ENCODE peak calls at places on chromosomes 11 and 22, in nine cellular contexts. C is heart left ventricle, E is uterus, K is GM12865, S is progenitor cell of endocrine pancreas, R is glutamatergic neuron, N is ovary, O is MM.1S, A is astrocyte of the spinal cord. L is an unnamed sample.
A peak's percentile ranks its signal among the peaks of the same experiment; 100 is the strongest.

GRCh38 chr11:119148855-119149370 is at the start of gene ABCG4:
- DNase-seq in C (no peak), K (no peak), E (no peak), S (no peak), O (no peak), N (no peak), R (peak; percentile 66), A (no peak), L (no peak)

GRCh38 chr22:45218974-45219373 is 21.7 kb downstream of the KIAA0930 start:
- DNase-seq in R (no peak), C (no peak), N (no peak), O (no peak), K (peak; percentile 83), S (no peak), E (no peak), A (no peak), L (no peak)

GRCh38 chr11:2374456-2375201 is 2.5 kb upstream of the CD81 start:
- DNase-seq in C (no peak), N (no peak), K (no peak), O (no peak), S (no peak), E (no peak), A (no peak), R (no peak), L (no peak)

GRCh38 chr22:29580200-29580810 is 608 bp downstream of the NIPSNAP1 start:
- DNase-seq in O (no peak), K (peak; percentile 9), E (no peak), R (peak; percentile 43), C (no peak), N (no peak), S (peak; percentile 19), A (no peak), L (no peak)

GRCh38 chr11:429931-430456 is 11.8 kb downstream of the ANO9 start:
- DNase-seq in A (no peak), S (no peak), O (no peak), E (no peak), N (no peak), C (peak; percentile 15), R (no peak), K (no peak), L (no peak)

GRCh38 chr11:69062873-69063665 is 14.3 kb downstream of the TPCN2 start:
- DNase-seq in R (no peak), C (no peak), A (no peak), K (no peak), N (no peak), O (no peak), S (no peak), E (no peak), L (no peak)

GRCh38 chr11:17531071-17531817 is 13.0 kb downstream of the USH1C start:
- DNase-seq in R (no peak), C (no peak), K (no peak), E (no peak), O (no peak), S (no peak), N (no peak), A (peak; percentile 5), L (no peak)

GRCh38 chr22:23107487-23108323 is 34.1 kb downstream of the RSPH14 start:
- DNase-seq in N (no peak), C (no peak), E (no peak), R (no peak), S (no peak), O (no peak), K (no peak), A (no peak), L (no peak)

GRCh38 chr11:36394056-36394455 is 98.0 kb downstream of the PRR5L start:
- DNase-seq in R (no peak), O (peak; percentile 10), S (no peak), N (no peak), K (no peak), E (no peak), A (no peak), C (no peak), L (no peak)

GRCh38 chr11:3152471-3153110 is 12.5 kb downstream of the OSBPL5 start:
- DNase-seq in K (no peak), A (peak; percentile 60), O (no peak), N (no peak), S (no peak), E (no peak), C (peak; percentile 35), R (no peak), L (no peak)

DNA sequence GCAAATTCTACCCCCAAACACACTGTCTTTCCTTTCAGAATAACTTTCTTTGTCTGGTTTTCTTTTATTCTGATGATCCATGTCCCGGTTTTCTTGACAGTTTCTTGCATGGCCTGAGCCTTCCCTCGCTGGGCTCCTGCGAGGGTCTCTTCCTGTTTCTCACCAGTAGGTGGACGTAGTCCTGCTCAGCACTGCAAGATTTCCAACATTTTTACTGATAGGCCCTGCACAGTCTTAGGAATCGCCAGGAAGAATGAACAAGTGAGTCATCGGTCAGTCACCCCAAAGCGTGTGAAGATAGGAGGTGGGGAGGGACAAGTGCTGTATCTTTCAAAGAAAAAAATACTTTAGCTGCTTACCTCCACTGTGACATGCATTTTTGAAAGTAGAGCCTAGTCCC is 16.9 kb upstream of the KIRREL3 start:
- DNase-seq in K (no peak), C (no peak), O (no peak), R (peak; percentile 48), E (no peak), S (no peak), N (no peak), A (peak; percentile 63), L (no peak)
- TF ChIP-seq CTCF in K (no peak), C (no peak), O (no peak), R (peak; percentile 72), E (no peak), S (peak; percentile 61), N (no peak), A (peak; percentile 70), L (no peak)

GRCh38 chr22:26599505-26599904 is 9.6 kb upstream of the TPST2 start:
- DNase-seq in R (no peak), S (no peak), O (no peak), K (no peak), E (no peak), C (no peak), N (no peak), A (no peak), L (no peak)

GRCh38 chr22:26593763-26594162 is 3.8 kb upstream of the TPST2 start:
- DNase-seq in K (no peak), S (no peak), N (no peak), O (peak; percentile 29), E (no peak), A (no peak), C (no peak), R (no peak), L (no peak)

GRCh38 chr22:26601726-26602125 is 11.8 kb upstream of the TPST2 start:
- DNase-seq in K (no peak), N (no peak), C (no peak), E (no peak), S (no peak), R (no peak), O (no peak), A (no peak), L (no peak)

GRCh38 chr22:26597026-26597425 is 7.1 kb upstream of the TPST2 start:
- DNase-seq in O (no peak), E (no peak), R (no peak), N (no peak), A (no peak), K (no peak), C (no peak), S (no peak), L (no peak)

DNA sequence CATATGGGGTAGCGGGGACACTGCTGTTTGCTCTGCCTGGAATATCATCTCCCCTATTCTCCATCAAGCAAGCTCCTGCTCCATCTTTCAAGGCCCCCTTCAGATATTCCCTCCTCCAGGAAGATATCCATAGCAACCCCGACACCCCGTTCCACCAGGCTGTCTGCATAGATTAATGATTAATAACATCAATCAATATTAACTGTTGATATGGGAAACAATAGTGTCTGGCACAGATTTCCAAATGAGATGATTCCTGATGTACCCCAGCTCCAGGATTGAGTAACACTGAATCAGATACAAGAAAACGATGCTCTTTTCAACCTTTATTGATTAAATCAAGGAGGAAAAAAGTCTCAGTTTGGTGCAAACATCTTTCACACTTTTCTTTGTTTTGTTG is 7.5 kb upstream of the TPST2 start:
- DNase-seq in A (no peak), E (no peak), N (no peak), O (no peak), R (no peak), S (no peak), K (no peak), C (no peak), L (no peak)
- TF ChIP-seq CTCF in A (no peak), E (no peak), N (no peak), O (no peak), R (no peak), S (no peak), K (no peak), C (no peak), L (no peak)

GRCh38 chr22:27747396-27748256 is 53.9 kb downstream of the MN1 start:
- DNase-seq in R (no peak), S (no peak), A (no peak), K (no peak), C (no peak), E (no peak), N (no peak), O (no peak), L (no peak)
- TF ChIP-seq CTCF in R (no peak), S (peak; percentile 16), A (peak; percentile 17), K (peak; percentile 5), C (no peak), E (no peak), N (no peak), O (no peak), L (no peak)

GRCh38 chr11:13668957-13669521 is 571 bp downstream of the FAR1 start:
- DNase-seq in K (peak; percentile 80), A (peak; percentile 24), R (peak; percentile 71), C (peak; percentile 59), N (peak; percentile 65), O (peak; percentile 64), E (no peak), S (peak; percentile 36), L (no peak)
- TF ChIP-seq CTCF in K (no peak), A (no peak), R (no peak), C (no peak), N (no peak), O (no peak), E (no peak), S (no peak), L (no peak)

L was measured in HL-60.